ENCODE peak calls at places on chromosomes 16 and 17, in ten cellular contexts. One of them, this sample, is unnamed.

GRCh38 chr17:31574458-31574857 is 183.0 kb downstream of the RAB11FIP4 start:
- DNase-seq in ovary: no peak
- DNase-seq in kidney: no peak
- DNase-seq in mucosa of descending colon: no peak
- DNase-seq in left ventricle myocardium inferior: no peak
- DNase-seq in PC-3: no peak
- DNase-seq in stomach: no peak
- DNase-seq in gastrocnemius medialis: no peak
- DNase-seq in tibial artery: no peak
- DNase-seq in cardiac muscle cell: no peak
- DNase-seq in this sample: no peak

GRCh38 chr16:80197790-80198201 is 343.0 kb upstream of the DYNLRB2 start:
- DNase-seq in ovary: no peak
- DNase-seq in kidney: no peak
- DNase-seq in mucosa of descending colon: no peak
- DNase-seq in left ventricle myocardium inferior: no peak
- DNase-seq in PC-3: peak
- DNase-seq in stomach: no peak
- DNase-seq in gastrocnemius medialis: no peak
- DNase-seq in tibial artery: no peak
- DNase-seq in cardiac muscle cell: no peak
- DNase-seq in this sample: no peak

GRCh38 chr17:13544292-13544691 is 57.4 kb downstream of the HS3ST3A1 start:
- DNase-seq in ovary: peak
- DNase-seq in kidney: no peak
- DNase-seq in mucosa of descending colon: no peak
- DNase-seq in left ventricle myocardium inferior: no peak
- DNase-seq in PC-3: peak
- DNase-seq in stomach: no peak
- DNase-seq in gastrocnemius medialis: no peak
- DNase-seq in tibial artery: no peak
- DNase-seq in cardiac muscle cell: no peak
- DNase-seq in this sample: no peak

GRCh38 chr16:74463888-74464287 is 42.6 kb upstream of the CLEC18B start:
- DNase-seq in ovary: no peak
- DNase-seq in kidney: no peak
- DNase-seq in mucosa of descending colon: no peak
- DNase-seq in left ventricle myocardium inferior: no peak
- DNase-seq in PC-3: no peak
- DNase-seq in stomach: no peak
- DNase-seq in gastrocnemius medialis: no peak
- DNase-seq in tibial artery: no peak
- DNase-seq in cardiac muscle cell: no peak
- DNase-seq in this sample: no peak

GRCh38 chr17:30393491-30393890 is 14.8 kb downstream of the CPD start:
- DNase-seq in ovary: no peak
- DNase-seq in kidney: no peak
- DNase-seq in mucosa of descending colon: no peak
- DNase-seq in left ventricle myocardium inferior: no peak
- DNase-seq in PC-3: no peak
- DNase-seq in stomach: no peak
- DNase-seq in gastrocnemius medialis: no peak
- DNase-seq in tibial artery: no peak
- DNase-seq in cardiac muscle cell: no peak
- DNase-seq in this sample: no peak

GRCh38 chr17:56890906-56891674 is 22.8 kb downstream of the TRIM25 start:
- DNase-seq in ovary: no peak
- DNase-seq in kidney: no peak
- DNase-seq in mucosa of descending colon: no peak
- DNase-seq in left ventricle myocardium inferior: no peak
- DNase-seq in PC-3: no peak
- DNase-seq in stomach: no peak
- DNase-seq in gastrocnemius medialis: no peak
- DNase-seq in tibial artery: no peak
- DNase-seq in cardiac muscle cell: no peak
- DNase-seq in this sample: no peak

GRCh38 chr16:89574681-89575246 is 794 bp upstream of the CPNE7 start:
- DNase-seq in ovary: no peak
- DNase-seq in kidney: peak
- DNase-seq in mucosa of descending colon: peak
- DNase-seq in left ventricle myocardium inferior: peak
- DNase-seq in PC-3: peak
- DNase-seq in stomach: peak
- DNase-seq in gastrocnemius medialis: no peak
- DNase-seq in tibial artery: no peak
- DNase-seq in cardiac muscle cell: peak
- DNase-seq in this sample: peak

GRCh38 chr17:69404398-69404797 is 10.1 kb upstream of the MAP2K6 start:
- DNase-seq in ovary: no peak
- DNase-seq in kidney: no peak
- DNase-seq in mucosa of descending colon: no peak
- DNase-seq in left ventricle myocardium inferior: no peak
- DNase-seq in PC-3: peak
- DNase-seq in stomach: no peak
- DNase-seq in gastrocnemius medialis: no peak
- DNase-seq in tibial artery: no peak
- DNase-seq in cardiac muscle cell: no peak
- DNase-seq in this sample: no peak

GRCh38 chr16:49000594-49000993 is 281.0 kb downstream of the CBLN1 start:
- DNase-seq in ovary: no peak
- DNase-seq in kidney: no peak
- DNase-seq in mucosa of descending colon: no peak
- DNase-seq in left ventricle myocardium inferior: no peak
- DNase-seq in PC-3: peak
- DNase-seq in stomach: no peak
- DNase-seq in gastrocnemius medialis: no peak
- DNase-seq in tibial artery: no peak
- DNase-seq in cardiac muscle cell: no peak
- DNase-seq in this sample: no peak
- TF ChIP-seq CTCF in ovary: no peak
- TF ChIP-seq CTCF in kidney: no peak
- TF ChIP-seq CTCF in mucosa of descending colon: peak
- TF ChIP-seq CTCF in left ventricle myocardium inferior: peak
- TF ChIP-seq CTCF in PC-3: peak
- TF ChIP-seq CTCF in stomach: peak
- TF ChIP-seq CTCF in gastrocnemius medialis: no peak
- TF ChIP-seq CTCF in tibial artery: no peak
- TF ChIP-seq CTCF in cardiac muscle cell: peak
- TF ChIP-seq CTCF in this sample: no peak

GRCh38 chr17:77884967-77885641 is 73.4 kb upstream of the TNRC6C start:
- DNase-seq in ovary: no peak
- DNase-seq in kidney: no peak
- DNase-seq in mucosa of descending colon: no peak
- DNase-seq in left ventricle myocardium inferior: no peak
- DNase-seq in PC-3: no peak
- DNase-seq in stomach: no peak
- DNase-seq in gastrocnemius medialis: no peak
- DNase-seq in tibial artery: no peak
- DNase-seq in cardiac muscle cell: no peak
- DNase-seq in this sample: no peak

GRCh38 chr17:77887110-77887463 is 71.4 kb upstream of the TNRC6C start:
- DNase-seq in ovary: no peak
- DNase-seq in kidney: no peak
- DNase-seq in mucosa of descending colon: no peak
- DNase-seq in left ventricle myocardium inferior: no peak
- DNase-seq in PC-3: no peak
- DNase-seq in stomach: no peak
- DNase-seq in gastrocnemius medialis: no peak
- DNase-seq in tibial artery: no peak
- DNase-seq in cardiac muscle cell: no peak
- DNase-seq in this sample: no peak

GRCh38 chr17:77885678-77886386 is 72.7 kb upstream of the TNRC6C start:
- DNase-seq in ovary: no peak
- DNase-seq in kidney: peak
- DNase-seq in mucosa of descending colon: no peak
- DNase-seq in left ventricle myocardium inferior: no peak
- DNase-seq in PC-3: no peak
- DNase-seq in stomach: no peak
- DNase-seq in gastrocnemius medialis: no peak
- DNase-seq in tibial artery: no peak
- DNase-seq in cardiac muscle cell: no peak
- DNase-seq in this sample: no peak

GRCh38 chr17:77887464-77888241 is 70.8 kb upstream of the TNRC6C start:
- DNase-seq in ovary: peak
- DNase-seq in kidney: peak
- DNase-seq in mucosa of descending colon: peak
- DNase-seq in left ventricle myocardium inferior: peak
- DNase-seq in PC-3: no peak
- DNase-seq in stomach: peak
- DNase-seq in gastrocnemius medialis: peak
- DNase-seq in tibial artery: peak
- DNase-seq in cardiac muscle cell: peak
- DNase-seq in this sample: peak

GRCh38 chr17:77886387-77886728 is 72.1 kb upstream of the TNRC6C start:
- DNase-seq in ovary: no peak
- DNase-seq in kidney: peak
- DNase-seq in mucosa of descending colon: no peak
- DNase-seq in left ventricle myocardium inferior: peak
- DNase-seq in PC-3: no peak
- DNase-seq in stomach: peak
- DNase-seq in gastrocnemius medialis: no peak
- DNase-seq in tibial artery: no peak
- DNase-seq in cardiac muscle cell: no peak
- DNase-seq in this sample: no peak
- H3K4me3 ChIP-seq in ovary: no peak
- H3K4me3 ChIP-seq in kidney: no peak
- H3K4me3 ChIP-seq in mucosa of descending colon: no peak
- H3K4me3 ChIP-seq in left ventricle myocardium inferior: no peak
- H3K4me3 ChIP-seq in PC-3: no peak
- H3K4me3 ChIP-seq in stomach: no peak
- H3K4me3 ChIP-seq in gastrocnemius medialis: no peak
- H3K4me3 ChIP-seq in tibial artery: no peak
- H3K4me3 ChIP-seq in cardiac muscle cell: no peak
- H3K4me3 ChIP-seq in this sample: no peak

DNA sequence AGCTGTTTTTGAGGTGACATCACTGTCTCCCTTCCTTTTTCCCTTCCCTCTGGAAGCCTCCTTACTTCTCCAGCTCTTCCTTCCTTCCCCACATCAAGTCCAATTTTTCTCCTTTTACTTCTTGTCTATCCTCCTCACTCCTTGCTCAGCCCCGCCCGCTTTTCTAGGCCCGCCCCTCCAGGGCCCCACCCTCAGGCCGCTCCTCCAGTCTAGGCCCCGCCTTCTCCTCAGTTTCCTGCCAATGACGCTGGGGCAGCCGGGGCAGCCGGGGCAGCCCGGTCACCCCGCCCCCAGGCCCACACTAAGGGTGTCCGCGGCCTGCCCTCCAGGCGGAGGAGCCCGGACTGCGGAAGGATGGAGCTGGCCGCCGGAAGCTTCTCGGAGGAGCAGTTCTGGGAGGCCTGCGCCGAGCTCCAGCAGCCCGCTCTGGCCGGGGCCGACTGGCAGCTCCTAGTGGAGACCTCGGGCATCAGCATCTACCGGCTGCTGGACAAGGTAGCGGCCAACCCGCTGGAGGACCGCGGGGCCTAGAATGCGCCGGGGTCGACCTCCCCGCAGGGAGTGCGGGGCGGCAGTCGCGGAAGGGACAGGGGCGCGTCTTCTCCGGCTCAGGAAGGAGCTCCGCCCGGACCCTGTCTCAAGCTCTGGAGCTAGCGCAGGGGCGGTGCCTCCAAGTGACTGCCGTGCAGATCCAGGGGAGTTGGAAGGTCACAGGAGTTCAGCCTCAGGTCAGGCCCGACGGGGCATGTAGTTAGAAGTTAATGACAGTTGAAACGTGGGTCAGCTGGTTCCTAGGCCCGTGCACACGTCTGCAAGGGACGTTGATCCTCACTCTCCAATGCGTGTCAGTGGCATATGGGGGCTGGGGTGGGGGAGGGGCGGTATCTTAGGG is at the start of gene PCTP:
- DNase-seq in ovary: peak
- DNase-seq in kidney: peak
- DNase-seq in mucosa of descending colon: peak
- DNase-seq in left ventricle myocardium inferior: peak
- DNase-seq in PC-3: peak
- DNase-seq in stomach: peak
- DNase-seq in gastrocnemius medialis: peak
- DNase-seq in tibial artery: peak
- DNase-seq in cardiac muscle cell: peak
- DNase-seq in this sample: peak
- TF ChIP-seq CTCF in ovary: peak
- TF ChIP-seq CTCF in kidney: no peak
- TF ChIP-seq CTCF in mucosa of descending colon: no peak
- TF ChIP-seq CTCF in left ventricle myocardium inferior: peak
- TF ChIP-seq CTCF in PC-3: peak
- TF ChIP-seq CTCF in stomach: peak
- TF ChIP-seq CTCF in gastrocnemius medialis: peak
- TF ChIP-seq CTCF in tibial artery: peak
- TF ChIP-seq CTCF in cardiac muscle cell: peak
- TF ChIP-seq CTCF in this sample: no peak

DNA sequence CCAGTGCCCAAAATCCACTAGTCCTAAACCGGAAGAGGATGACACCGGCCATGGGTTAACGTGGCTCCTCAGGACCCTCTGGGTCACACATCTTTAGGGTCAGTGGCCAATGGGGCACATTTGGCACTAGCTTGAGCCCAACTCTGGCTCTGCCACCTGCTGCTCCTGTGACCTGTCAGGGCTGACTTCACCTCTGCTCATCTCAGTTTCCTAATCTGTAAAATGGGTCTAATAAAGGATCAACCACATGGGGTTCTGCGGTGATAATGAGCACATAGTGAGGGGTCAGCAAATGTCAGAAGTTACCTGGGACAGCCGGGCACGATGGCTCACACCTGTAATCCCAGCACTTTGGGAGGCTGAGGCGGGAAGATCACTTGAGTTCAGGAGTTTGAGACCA is 18.4 kb downstream of the QPRT start:
- DNase-seq in ovary: no peak
- DNase-seq in kidney: no peak
- DNase-seq in mucosa of descending colon: no peak
- DNase-seq in left ventricle myocardium inferior: no peak
- DNase-seq in PC-3: no peak
- DNase-seq in stomach: no peak
- DNase-seq in gastrocnemius medialis: no peak
- DNase-seq in tibial artery: no peak
- DNase-seq in cardiac muscle cell: no peak
- DNase-seq in this sample: no peak
- H3K4me3 ChIP-seq in ovary: no peak
- H3K4me3 ChIP-seq in kidney: no peak
- H3K4me3 ChIP-seq in mucosa of descending colon: no peak
- H3K4me3 ChIP-seq in left ventricle myocardium inferior: no peak
- H3K4me3 ChIP-seq in PC-3: no peak
- H3K4me3 ChIP-seq in stomach: no peak
- H3K4me3 ChIP-seq in gastrocnemius medialis: no peak
- H3K4me3 ChIP-seq in tibial artery: no peak
- H3K4me3 ChIP-seq in cardiac muscle cell: no peak
- H3K4me3 ChIP-seq in this sample: no peak

DNA sequence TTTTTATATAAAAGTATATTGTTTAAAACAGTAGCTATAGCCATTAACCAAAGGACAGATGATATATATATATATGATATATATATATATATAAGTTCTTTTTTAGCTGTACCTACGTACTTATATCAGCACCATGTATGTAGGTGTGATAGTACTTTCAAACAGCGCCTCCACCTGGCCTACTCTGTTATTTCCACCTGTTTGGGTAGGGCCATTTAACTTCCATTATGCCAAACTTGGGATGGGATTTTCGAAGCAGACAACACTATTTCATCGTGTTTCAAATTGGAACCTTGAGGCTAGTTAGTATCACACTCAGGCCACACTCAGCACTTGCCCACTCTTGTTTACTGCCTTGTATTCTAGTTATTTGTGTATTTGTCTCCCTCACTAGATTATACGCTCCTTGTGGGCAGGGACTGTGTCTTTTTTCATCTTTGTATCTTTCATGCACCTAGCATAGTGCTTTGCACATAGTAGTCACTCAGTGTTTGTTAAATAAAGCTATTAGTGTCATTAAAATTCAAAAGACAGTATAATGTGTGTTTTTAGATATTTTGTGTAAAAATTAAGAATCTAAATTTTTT is 11.8 kb upstream of the CLTC start:
- DNase-seq in ovary: no peak
- DNase-seq in kidney: no peak
- DNase-seq in mucosa of descending colon: no peak
- DNase-seq in left ventricle myocardium inferior: no peak
- DNase-seq in PC-3: peak
- DNase-seq in stomach: no peak
- DNase-seq in gastrocnemius medialis: no peak
- DNase-seq in tibial artery: no peak
- DNase-seq in cardiac muscle cell: peak
- DNase-seq in this sample: no peak
- TF ChIP-seq CTCF in ovary: no peak
- TF ChIP-seq CTCF in kidney: no peak
- TF ChIP-seq CTCF in mucosa of descending colon: no peak
- TF ChIP-seq CTCF in left ventricle myocardium inferior: no peak
- TF ChIP-seq CTCF in PC-3: peak
- TF ChIP-seq CTCF in stomach: no peak
- TF ChIP-seq CTCF in gastrocnemius medialis: no peak
- TF ChIP-seq CTCF in tibial artery: no peak
- TF ChIP-seq CTCF in cardiac muscle cell: peak
- TF ChIP-seq CTCF in this sample: peak

This sample was measured in CD8-positive, alpha-beta T cell.